ENCODE peak calls at places on chromosome 5, in nine cellular contexts. U is mammary epithelial cell, L is stomach, N is GM12865, K is endodermal cell, Z is Peyer's patch, P is AG10803, I is prostate gland, C is neural crest cell. Q is an unnamed sample.

GRCh38 chr5:173205921-173206320 is 29.1 kb downstream of the NKX2-5 start:
- DNase-seq in K (no peak), L (no peak), U (no peak), P (no peak), I (no peak), Z (no peak), N (no peak), C (no peak), Q (no peak)

GRCh38 chr5:58972301-58972700 is 389.4 kb downstream of the RAB3C start:
- DNase-seq in I (no peak), N (no peak), C (no peak), L (no peak), K (no peak), U (no peak), P (peak), Z (no peak), Q (no peak)

GRCh38 chr5:125696762-125697161 is 726.4 kb upstream of the GRAMD2B start:
- DNase-seq in L (no peak), K (no peak), N (no peak), Z (no peak), U (peak), I (no peak), P (peak), C (no peak), Q (no peak)

GRCh38 chr5:9715891-9716335 is 85.8 kb upstream of the TAS2R1 start:
- DNase-seq in Z (no peak), C (no peak), K (peak), P (peak), I (no peak), U (no peak), N (no peak), L (no peak), Q (no peak)

GRCh38 chr5:38745836-38746732 is 99.7 kb upstream of the OSMR start:
- DNase-seq in N (no peak), K (no peak), P (no peak), Z (no peak), C (no peak), L (no peak), U (no peak), I (no peak), Q (no peak)

GRCh38 chr5:83199126-83199525 is 121.8 kb downstream of the XRCC4 start:
- DNase-seq in U (no peak), L (no peak), N (no peak), C (no peak), I (no peak), P (no peak), Z (no peak), K (no peak), Q (no peak)

GRCh38 chr5:44875661-44876250 is 67.0 kb downstream of the MRPS30 start:
- DNase-seq in Z (no peak), I (no peak), U (peak), L (no peak), K (no peak), C (no peak), N (peak), P (peak), Q (no peak)

GRCh38 chr5:23084815-23085214 is 231.7 kb upstream of the CDH12 start:
- DNase-seq in U (no peak), C (no peak), Z (no peak), K (no peak), P (no peak), L (no peak), N (no peak), I (no peak), Q (no peak)

GRCh38 chr5:154595662-154596061 is 117.6 kb upstream of the HAND1 start:
- DNase-seq in C (no peak), U (no peak), K (no peak), I (no peak), L (no peak), N (no peak), Z (no peak), P (no peak), Q (no peak)

GRCh38 chr5:95317687-95318086 is 32.8 kb upstream of the MCTP1 start:
- DNase-seq in U (no peak), N (no peak), C (no peak), L (no peak), I (peak), K (no peak), Z (no peak), P (no peak), Q (no peak)

GRCh38 chr5:143041461-143041860 is 271.3 kb downstream of the ARHGAP26 start:
- DNase-seq in K (no peak), C (no peak), Z (no peak), I (no peak), N (no peak), L (no peak), P (no peak), U (no peak), Q (no peak)

GRCh38 chr5:99320461-99320860 is 391.7 kb upstream of the CHD1 start:
- DNase-seq in Z (no peak), N (peak), I (no peak), C (no peak), P (no peak), U (no peak), L (peak), K (peak), Q (no peak)

GRCh38 chr5:133921069-133921468 is 47.4 kb downstream of the C5orf15 start:
- DNase-seq in U (no peak), C (no peak), P (no peak), N (no peak), Z (no peak), L (no peak), K (no peak), I (no peak), Q (no peak)

GRCh38 chr5:35003018-35003957 is 44.5 kb downstream of the AGXT2 start:
- DNase-seq in U (peak), K (peak), P (peak), Z (peak), I (peak), L (peak), N (peak), C (peak), Q (peak)

GRCh38 chr5:71802673-71803072 is 83.6 kb downstream of the CARTPT start:
- DNase-seq in P (no peak), C (no peak), L (no peak), I (no peak), U (no peak), K (no peak), N (no peak), Z (no peak), Q (no peak)

GRCh38 chr5:100446879-100447278 is 88.3 kb upstream of the FAM174A start:
- DNase-seq in Z (no peak), U (no peak), K (no peak), L (no peak), I (no peak), C (no peak), P (no peak), N (no peak), Q (no peak)

GRCh38 chr5:7878381-7878873 is 9.5 kb downstream of the MTRR start:
- DNase-seq in K (no peak), Z (no peak), L (no peak), C (no peak), I (no peak), U (peak), P (peak), N (peak), Q (no peak)

GRCh38 chr5:134289509-134290113 is 63.7 kb upstream of the PPP2CA start:
- DNase-seq in P (peak), U (peak), C (peak), N (peak), I (peak), Z (peak), L (peak), K (peak), Q (peak)

GRCh38 chr5:173010021-173010420 is 26.4 kb downstream of the ATP6V0E1 start:
- DNase-seq in C (no peak), U (peak), I (no peak), K (no peak), P (peak), Z (no peak), N (no peak), L (no peak), Q (no peak)

GRCh38 chr5:135229122-135229521 is 169.9 kb downstream of the MACROH2A1 start:
- DNase-seq in N (no peak), P (no peak), I (no peak), L (no peak), K (no peak), U (no peak), C (no peak), Z (no peak), Q (no peak)

GRCh38 chr5:6000867-6001266 is 377.5 kb downstream of the MED10 start:
- DNase-seq in P (no peak), L (no peak), U (no peak), C (no peak), Z (no peak), K (no peak), N (no peak), I (no peak), Q (no peak)

GRCh38 chr5:56632199-56632598 is 183.2 kb upstream of the MAP3K1 start:
- DNase-seq in K (no peak), C (no peak), I (no peak), L (no peak), P (no peak), Z (no peak), U (peak), N (no peak), Q (no peak)

GRCh38 chr5:93909356-93909755 is 168.0 kb upstream of the POU5F2 start:
- DNase-seq in I (no peak), L (no peak), U (no peak), N (no peak), Z (no peak), C (no peak), K (no peak), P (no peak), Q (no peak)

GRCh38 chr5:102536323-102536928 is 37.6 kb upstream of the SLCO6A1 start:
- DNase-seq in K (no peak), U (no peak), L (no peak), N (no peak), Z (no peak), I (no peak), C (no peak), P (peak), Q (no peak)

GRCh38 chr5:5066276-5067186 is 73.6 kb upstream of the ADAMTS16 start:
- DNase-seq in K (no peak), Z (no peak), P (no peak), I (no peak), U (peak), L (no peak), N (peak), C (no peak), Q (no peak)

GRCh38 chr5:67941750-67942450 is 273.7 kb upstream of the PIK3R1 start:
- DNase-seq in U (peak), K (no peak), P (peak), L (no peak), I (no peak), C (no peak), Z (no peak), N (no peak), Q (no peak)

GRCh38 chr5:138448481-138449398 is 9.9 kb downstream of the REEP2 start:
- DNase-seq in U (no peak), C (no peak), K (no peak), N (peak), I (no peak), L (no peak), P (peak), Z (no peak), Q (no peak)

GRCh38 chr5:59724482-59725392 is 168.8 kb downstream of the PDE4D start:
- DNase-seq in P (peak), L (no peak), Z (no peak), N (peak), U (peak), C (peak), I (no peak), K (peak), Q (no peak)

GRCh38 chr5:181052928-181053759 is 13.1 kb downstream of the BTNL9 start:
- DNase-seq in K (peak), Z (no peak), N (peak), C (no peak), P (no peak), U (no peak), I (no peak), L (no peak), Q (no peak)

GRCh38 chr5:126970517-126971017 is 59.8 kb downstream of the MARCHF3 start:
- DNase-seq in U (no peak), C (no peak), K (no peak), P (peak), I (no peak), L (no peak), Z (no peak), N (no peak), Q (no peak)

GRCh38 chr5:9197881-9198260 is 348.0 kb downstream of the SEMA5A start:
- DNase-seq in P (no peak), U (no peak), Z (no peak), K (no peak), C (no peak), N (peak), L (no peak), I (no peak), Q (no peak)

GRCh38 chr5:3297852-3298251 is 297.8 kb upstream of the IRX1 start:
- DNase-seq in P (no peak), U (no peak), K (peak), L (no peak), C (no peak), I (no peak), N (no peak), Z (no peak), Q (no peak)

GRCh38 chr5:125325488-125325887 is 579.0 kb upstream of the ZNF608 start:
- DNase-seq in P (no peak), K (no peak), Z (no peak), N (no peak), C (no peak), U (no peak), I (no peak), L (no peak), Q (no peak)

GRCh38 chr5:126624534-126624933 is 23.8 kb downstream of the PHAX start:
- DNase-seq in P (peak), C (no peak), I (no peak), U (peak), N (no peak), Z (no peak), K (no peak), L (no peak), Q (no peak)

GRCh38 chr5:8912106-8912505 is 633.8 kb downstream of the SEMA5A start:
- DNase-seq in C (no peak), P (no peak), L (no peak), U (peak), N (no peak), K (no peak), I (no peak), Z (no peak), Q (no peak)

GRCh38 chr5:160269017-160269416 is 39.7 kb downstream of the FABP6 start:
- DNase-seq in N (no peak), I (peak), K (no peak), Z (peak), U (peak), L (peak), P (peak), C (no peak), Q (no peak)

GRCh38 chr5:36150676-36151433 is 832 bp downstream of the LMBRD2 start:
- DNase-seq in N (peak), P (peak), Z (no peak), I (no peak), C (peak), L (peak), U (peak), K (peak), Q (no peak)
- TF ChIP-seq CTCF in N (no peak), P (no peak), Z (no peak), I (no peak), C (no peak), L (no peak), U (no peak), K (no peak), Q (no peak)

DNA sequence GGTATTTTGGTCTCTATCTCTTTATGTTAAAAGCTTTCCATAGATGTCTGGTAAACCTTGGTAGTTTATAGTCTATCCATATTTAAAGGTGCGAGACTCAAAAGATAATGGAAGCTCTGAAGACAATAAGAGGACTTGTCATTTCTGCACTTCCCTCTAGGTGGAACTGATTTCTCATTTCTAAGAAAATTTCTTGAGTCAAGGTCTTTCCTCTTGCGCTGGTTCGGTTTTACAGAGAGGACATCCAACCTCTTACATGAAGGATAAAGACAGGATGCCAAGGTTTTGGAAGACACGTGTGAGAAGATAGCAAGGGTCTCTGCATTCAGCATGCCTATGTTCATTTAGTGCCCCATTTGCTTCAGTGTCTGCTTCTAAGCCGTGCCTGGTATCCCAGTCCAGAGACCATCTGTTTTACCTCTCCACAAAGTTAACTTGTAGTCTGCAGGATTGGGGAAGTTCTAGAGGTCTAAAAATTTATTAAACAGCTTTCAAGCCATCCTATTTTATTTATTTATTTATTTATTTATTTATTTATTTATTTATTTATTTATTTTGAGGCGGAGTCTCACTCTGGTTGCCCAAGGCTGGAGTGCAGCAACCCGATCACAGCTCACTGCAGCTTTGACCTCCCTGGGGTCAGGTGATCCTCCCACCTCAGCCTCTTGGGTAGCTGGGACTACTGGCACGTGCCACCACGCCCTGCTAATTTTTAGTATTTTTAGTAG is 41.6 kb downstream of the KIAA1191 start:
- DNase-seq in P (peak), I (no peak), L (no peak), U (no peak), N (peak), C (no peak), Z (no peak), K (no peak), Q (no peak)
- TF ChIP-seq CTCF in P (peak), I (no peak), L (no peak), U (peak), N (no peak), C (peak), Z (no peak), K (peak), Q (peak)

GRCh38 chr5:96597441-96598020 is 64.6 kb upstream of the CAST start:
- DNase-seq in K (no peak), Z (no peak), C (no peak), P (peak), U (no peak), I (no peak), L (no peak), N (no peak), Q (no peak)

GRCh38 chr5:96601200-96601599 is 61.0 kb upstream of the CAST start:
- DNase-seq in K (no peak), I (no peak), U (no peak), L (no peak), P (no peak), N (no peak), C (no peak), Z (no peak), Q (no peak)

GRCh38 chr5:96590796-96591195 is 71.4 kb upstream of the CAST start:
- DNase-seq in N (no peak), C (no peak), K (no peak), L (no peak), P (peak), Z (no peak), U (no peak), I (no peak), Q (no peak)

GRCh38 chr5:96595300-96596090 is 66.7 kb upstream of the CAST start:
- DNase-seq in C (no peak), Z (no peak), U (peak), P (no peak), N (peak), I (no peak), L (no peak), K (peak), Q (no peak)
- TF ChIP-seq CTCF in C (peak), Z (peak), U (peak), P (peak), N (peak), I (peak), L (no peak), K (peak), Q (peak)

GRCh38 chr5:152379331-152379730 is 25.7 kb downstream of the NMUR2 start:
- DNase-seq in U (no peak), P (no peak), N (no peak), L (no peak), C (no peak), I (no peak), Z (no peak), K (no peak), Q (no peak)

GRCh38 chr5:152374711-152375275 is 30.3 kb downstream of the NMUR2 start:
- DNase-seq in U (no peak), I (no peak), P (no peak), C (no peak), Z (no peak), L (no peak), N (no peak), K (no peak), Q (no peak)

GRCh38 chr5:152378730-152379129 is 26.3 kb downstream of the NMUR2 start:
- DNase-seq in K (no peak), I (no peak), L (no peak), U (peak), N (no peak), C (no peak), P (no peak), Z (no peak), Q (no peak)

GRCh38 chr5:152380415-152381123 is 24.5 kb downstream of the NMUR2 start:
- DNase-seq in N (no peak), C (no peak), K (no peak), Z (no peak), U (no peak), L (no peak), P (no peak), I (no peak), Q (no peak)

DNA sequence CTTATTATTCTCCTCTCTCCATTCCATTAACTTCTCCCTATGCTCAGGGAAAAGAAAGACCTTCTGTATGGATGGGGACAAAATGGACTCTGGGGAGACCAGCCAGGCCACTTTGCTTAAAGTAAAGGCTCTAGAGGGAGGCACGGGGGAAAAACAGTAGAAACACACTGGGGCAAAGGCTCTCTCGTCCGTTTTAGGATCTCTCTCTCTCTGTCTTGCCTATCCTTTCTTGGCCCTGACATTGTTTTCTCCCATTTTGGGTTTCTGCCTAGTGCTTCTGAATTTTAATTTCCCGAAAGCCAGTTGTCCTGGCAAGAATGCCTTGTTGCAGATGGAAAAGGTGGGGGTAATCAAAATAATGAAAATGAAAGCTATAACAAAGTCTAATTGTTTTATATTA is 28.2 kb downstream of the NMUR2 start:
- DNase-seq in Z (no peak), U (no peak), L (no peak), I (no peak), K (no peak), C (no peak), P (no peak), N (no peak), Q (no peak)
- TF ChIP-seq CTCF in Z (no peak), U (no peak), L (no peak), I (no peak), K (no peak), C (no peak), P (no peak), N (no peak), Q (no peak)

DNA sequence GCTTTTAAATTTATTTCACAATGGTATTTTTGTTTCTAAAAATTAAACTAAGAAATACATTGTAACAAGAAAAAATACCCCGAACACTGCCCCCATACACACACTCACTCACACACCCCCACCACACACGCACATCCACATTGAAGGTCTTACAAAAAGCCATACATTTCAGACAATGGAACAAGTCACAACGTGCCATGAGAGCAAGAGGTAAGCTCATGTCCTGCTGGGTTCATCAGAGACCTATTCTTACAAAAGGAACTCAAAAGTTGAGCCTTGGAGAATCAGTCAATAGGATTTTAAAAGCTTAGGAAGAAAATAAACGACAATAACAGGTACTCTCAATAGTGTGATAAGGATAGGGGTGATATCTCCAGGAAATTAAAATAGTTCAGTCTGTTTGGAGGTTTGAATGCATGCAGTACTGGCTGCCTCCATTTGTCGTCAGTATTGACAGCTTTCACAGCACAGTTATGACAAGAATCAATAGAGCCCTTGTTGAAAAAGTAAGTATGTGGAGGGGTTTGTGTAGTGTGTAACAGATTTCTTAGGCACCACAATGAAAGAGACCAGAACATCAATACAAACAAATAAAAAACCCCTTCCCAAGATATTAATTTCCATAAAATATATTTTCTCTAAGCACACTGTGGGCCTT is 1826.2 kb upstream of the CDH6 start:
- DNase-seq in N (no peak), C (peak), L (no peak), Z (no peak), K (peak), I (no peak), P (no peak), U (no peak), Q (no peak)
- TF ChIP-seq CTCF in N (no peak), C (peak), L (no peak), Z (no peak), K (peak), I (peak), P (no peak), U (no peak), Q (peak)

GRCh38 chr5:170625221-170626165 is 121.7 kb downstream of the KCNIP1 start:
- DNase-seq in C (no peak), L (no peak), U (no peak), Z (no peak), I (no peak), N (no peak), P (no peak), K (peak), Q (no peak)
- TF ChIP-seq CTCF in C (no peak), L (no peak), U (no peak), Z (no peak), I (no peak), N (no peak), P (no peak), K (peak), Q (no peak)

Q was measured in progenitor cell of endocrine pancreas.